ENCODE peak calls at places on chromosomes 2 and 18, in four cellular contexts. One of them, this sample, is unnamed.

GRCh38 chr2:74843371-74844298 is 9.7 kb downstream of the HK2 start:
- DNase-seq in fibroblast of mammary gland: peak
- DNase-seq in IMR-90: peak
- DNase-seq in gastrocnemius medialis: no peak
- DNase-seq in this sample: peak

GRCh38 chr2:101473911-101474751 is 781 bp downstream of the RFX8 start:
- DNase-seq in fibroblast of mammary gland: peak
- DNase-seq in IMR-90: peak
- DNase-seq in gastrocnemius medialis: no peak
- DNase-seq in this sample: peak

GRCh38 chr18:68083131-68083530 is 566.6 kb upstream of the DSEL start:
- DNase-seq in fibroblast of mammary gland: peak
- DNase-seq in IMR-90: peak
- DNase-seq in gastrocnemius medialis: no peak
- DNase-seq in this sample: peak

GRCh38 chr2:70956141-70956540 is 20.4 kb downstream of the ATP6V1B1 start:
- DNase-seq in fibroblast of mammary gland: no peak
- DNase-seq in IMR-90: no peak
- DNase-seq in gastrocnemius medialis: no peak
- DNase-seq in this sample: no peak

GRCh38 chr2:121722479-121722878 is 14.2 kb downstream of the NIFK start:
- DNase-seq in fibroblast of mammary gland: peak
- DNase-seq in IMR-90: peak
- DNase-seq in gastrocnemius medialis: peak
- DNase-seq in this sample: peak

GRCh38 chr18:37435996-37436395 is 129.6 kb downstream of the CELF4 start:
- DNase-seq in fibroblast of mammary gland: no peak
- DNase-seq in IMR-90: no peak
- DNase-seq in gastrocnemius medialis: no peak
- DNase-seq in this sample: peak

GRCh38 chr18:35442701-35443100 is 55.1 kb downstream of the INO80C start:
- DNase-seq in fibroblast of mammary gland: no peak
- DNase-seq in IMR-90: no peak
- DNase-seq in gastrocnemius medialis: no peak
- DNase-seq in this sample: no peak

GRCh38 chr2:18456026-18456425 is 104.4 kb downstream of the RDH14 start:
- DNase-seq in fibroblast of mammary gland: no peak
- DNase-seq in IMR-90: no peak
- DNase-seq in gastrocnemius medialis: no peak
- DNase-seq in this sample: peak

GRCh38 chr2:45874324-45874723 is 222.8 kb downstream of the PRKCE start:
- DNase-seq in fibroblast of mammary gland: peak
- DNase-seq in IMR-90: no peak
- DNase-seq in gastrocnemius medialis: peak
- DNase-seq in this sample: no peak

GRCh38 chr2:176095421-176095820 is 2.9 kb downstream of the HOXD13 start:
- DNase-seq in fibroblast of mammary gland: no peak
- DNase-seq in IMR-90: no peak
- DNase-seq in gastrocnemius medialis: no peak
- DNase-seq in this sample: no peak

GRCh38 chr2:156147594-156148330 is 184.8 kb downstream of the NR4A2 start:
- DNase-seq in fibroblast of mammary gland: no peak
- DNase-seq in IMR-90: no peak
- DNase-seq in gastrocnemius medialis: no peak
- DNase-seq in this sample: no peak

GRCh38 chr18:13455960-13456471 is 237.5 kb downstream of the LDLRAD4 start:
- DNase-seq in fibroblast of mammary gland: no peak
- DNase-seq in IMR-90: no peak
- DNase-seq in gastrocnemius medialis: no peak
- DNase-seq in this sample: no peak

GRCh38 chr2:161208527-161209139 is 48.4 kb downstream of the TANK start:
- DNase-seq in fibroblast of mammary gland: peak
- DNase-seq in IMR-90: peak
- DNase-seq in gastrocnemius medialis: peak
- DNase-seq in this sample: peak

GRCh38 chr18:31497711-31498449 is at the start of gene DSG2:
- DNase-seq in fibroblast of mammary gland: peak
- DNase-seq in IMR-90: no peak
- DNase-seq in gastrocnemius medialis: no peak
- DNase-seq in this sample: no peak

GRCh38 chr2:71802556-71802955 is 345.1 kb downstream of the CYP26B1 start:
- DNase-seq in fibroblast of mammary gland: no peak
- DNase-seq in IMR-90: no peak
- DNase-seq in gastrocnemius medialis: peak
- DNase-seq in this sample: no peak

GRCh38 chr2:169824373-169825333 is at the start of gene METTL5:
- DNase-seq in fibroblast of mammary gland: peak
- DNase-seq in IMR-90: peak
- DNase-seq in gastrocnemius medialis: peak
- DNase-seq in this sample: peak

GRCh38 chr2:230266654-230267053 is 41.1 kb downstream of the SP140 start:
- DNase-seq in fibroblast of mammary gland: no peak
- DNase-seq in IMR-90: peak
- DNase-seq in gastrocnemius medialis: no peak
- DNase-seq in this sample: no peak

GRCh38 chr2:181657379-181657778 is 474 bp upstream of the CERKL start:
- DNase-seq in fibroblast of mammary gland: no peak
- DNase-seq in IMR-90: no peak
- DNase-seq in gastrocnemius medialis: no peak
- DNase-seq in this sample: no peak

GRCh38 chr2:241676665-241677064 is 9.9 kb downstream of the DTYMK start:
- DNase-seq in fibroblast of mammary gland: no peak
- DNase-seq in IMR-90: no peak
- DNase-seq in gastrocnemius medialis: no peak
- DNase-seq in this sample: no peak

GRCh38 chr2:2107140-2107539 is 223.9 kb downstream of the MYT1L start:
- DNase-seq in fibroblast of mammary gland: no peak
- DNase-seq in IMR-90: no peak
- DNase-seq in gastrocnemius medialis: no peak
- DNase-seq in this sample: no peak

GRCh38 chr18:29003194-29003593 is 826.3 kb upstream of the CDH2 start:
- DNase-seq in fibroblast of mammary gland: no peak
- DNase-seq in IMR-90: no peak
- DNase-seq in gastrocnemius medialis: no peak
- DNase-seq in this sample: no peak

GRCh38 chr2:241942416-241943208 is 73.1 kb downstream of the RTP5 start:
- DNase-seq in fibroblast of mammary gland: no peak
- DNase-seq in IMR-90: no peak
- DNase-seq in gastrocnemius medialis: no peak
- DNase-seq in this sample: peak

GRCh38 chr2:241885701-241886643 is 16.4 kb downstream of the RTP5 start:
- DNase-seq in fibroblast of mammary gland: no peak
- DNase-seq in IMR-90: no peak
- DNase-seq in gastrocnemius medialis: no peak
- DNase-seq in this sample: no peak

GRCh38 chr2:23378496-23378895 is 6.5 kb upstream of the KLHL29 start:
- DNase-seq in fibroblast of mammary gland: no peak
- DNase-seq in IMR-90: no peak
- DNase-seq in gastrocnemius medialis: no peak
- DNase-seq in this sample: no peak

GRCh38 chr18:46322411-46322891 is 218.3 kb downstream of the HAUS1 start:
- DNase-seq in fibroblast of mammary gland: peak
- DNase-seq in IMR-90: no peak
- DNase-seq in gastrocnemius medialis: no peak
- DNase-seq in this sample: no peak

GRCh38 chr2:200471324-200471848 is 38.5 kb downstream of the KCTD18 start:
- DNase-seq in fibroblast of mammary gland: peak
- DNase-seq in IMR-90: no peak
- DNase-seq in gastrocnemius medialis: no peak
- DNase-seq in this sample: no peak

GRCh38 chr2:155203187-155203586 is 504.7 kb downstream of the KCNJ3 start:
- DNase-seq in fibroblast of mammary gland: no peak
- DNase-seq in IMR-90: no peak
- DNase-seq in gastrocnemius medialis: no peak
- DNase-seq in this sample: no peak

GRCh38 chr2:7094113-7094760 is 177.0 kb downstream of the RNF144A start:
- DNase-seq in fibroblast of mammary gland: no peak
- DNase-seq in IMR-90: no peak
- DNase-seq in gastrocnemius medialis: no peak
- DNase-seq in this sample: no peak

GRCh38 chr2:13201924-13202323 is 485.2 kb downstream of the TRIB2 start:
- DNase-seq in fibroblast of mammary gland: no peak
- DNase-seq in IMR-90: no peak
- DNase-seq in gastrocnemius medialis: no peak
- DNase-seq in this sample: no peak

GRCh38 chr2:14910659-14911058 is 278.1 kb downstream of the LRATD1 start:
- DNase-seq in fibroblast of mammary gland: no peak
- DNase-seq in IMR-90: no peak
- DNase-seq in gastrocnemius medialis: no peak
- DNase-seq in this sample: no peak

GRCh38 chr2:240664622-240665021 is 18.1 kb downstream of the AQP12B start:
- DNase-seq in fibroblast of mammary gland: no peak
- DNase-seq in IMR-90: no peak
- DNase-seq in gastrocnemius medialis: no peak
- DNase-seq in this sample: no peak

GRCh38 chr2:240662681-240663080 is 20.0 kb downstream of the AQP12B start:
- DNase-seq in fibroblast of mammary gland: peak
- DNase-seq in IMR-90: no peak
- DNase-seq in gastrocnemius medialis: no peak
- DNase-seq in this sample: no peak

GRCh38 chr2:240663791-240664190 is 18.9 kb downstream of the AQP12B start:
- DNase-seq in fibroblast of mammary gland: no peak
- DNase-seq in IMR-90: no peak
- DNase-seq in gastrocnemius medialis: no peak
- DNase-seq in this sample: no peak
- TF ChIP-seq CTCF in fibroblast of mammary gland: peak
- TF ChIP-seq CTCF in IMR-90: no peak
- TF ChIP-seq CTCF in gastrocnemius medialis: no peak
- TF ChIP-seq CTCF in this sample: no peak

GRCh38 chr2:140586379-140586778 is 1544.4 kb downstream of the LRP1B start:
- DNase-seq in fibroblast of mammary gland: peak
- DNase-seq in IMR-90: peak
- DNase-seq in gastrocnemius medialis: no peak
- DNase-seq in this sample: peak
- TF ChIP-seq CTCF in fibroblast of mammary gland: peak
- TF ChIP-seq CTCF in IMR-90: peak
- TF ChIP-seq CTCF in gastrocnemius medialis: no peak
- TF ChIP-seq CTCF in this sample: peak

DNA sequence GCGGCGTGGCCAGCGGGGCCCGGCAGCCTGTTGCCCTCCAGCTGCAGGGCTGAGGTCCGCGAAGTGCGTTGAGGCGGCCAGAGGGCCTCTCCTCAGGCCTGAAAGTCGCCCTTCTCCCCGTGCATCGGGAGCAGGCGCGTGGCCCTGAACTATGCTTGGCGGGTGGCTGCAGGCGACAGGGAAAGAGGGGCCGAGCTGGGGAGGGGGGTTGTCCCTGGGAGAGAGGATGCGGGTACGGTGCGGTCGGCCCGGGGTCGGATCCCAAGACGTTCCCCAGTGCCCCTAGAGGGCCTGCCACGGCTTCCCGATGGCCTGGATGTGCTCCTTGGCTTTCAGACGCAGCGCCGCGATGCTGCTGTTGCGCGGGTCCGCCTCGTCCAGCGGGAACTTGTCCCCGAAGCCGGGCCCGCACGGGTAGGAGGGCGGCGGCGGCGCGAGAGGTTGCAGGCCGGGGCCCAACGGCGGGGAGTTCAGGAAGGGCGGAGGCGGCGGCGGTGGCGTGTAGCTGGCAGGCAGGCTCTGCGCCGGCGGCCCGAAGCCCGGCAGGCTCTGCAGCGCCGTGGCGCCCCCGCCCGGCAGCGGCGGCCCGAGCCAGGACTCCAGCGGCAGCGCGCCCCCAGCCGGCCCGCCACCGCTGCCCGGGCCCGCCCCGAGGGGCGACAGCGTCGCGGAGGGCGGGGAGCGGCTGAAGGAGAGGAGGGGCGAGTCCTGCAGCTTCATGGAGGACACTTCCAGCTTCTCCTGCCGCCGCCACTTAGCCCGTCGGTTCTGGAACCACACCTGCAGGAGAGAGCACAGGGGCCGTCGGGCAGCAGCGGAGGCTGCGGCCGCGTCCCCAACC is 4.3 kb downstream of the RAX start:
- DNase-seq in fibroblast of mammary gland: peak
- DNase-seq in IMR-90: no peak
- DNase-seq in gastrocnemius medialis: no peak
- DNase-seq in this sample: no peak
- TF ChIP-seq CTCF in fibroblast of mammary gland: no peak
- TF ChIP-seq CTCF in IMR-90: peak
- TF ChIP-seq CTCF in gastrocnemius medialis: no peak
- TF ChIP-seq CTCF in this sample: no peak

DNA sequence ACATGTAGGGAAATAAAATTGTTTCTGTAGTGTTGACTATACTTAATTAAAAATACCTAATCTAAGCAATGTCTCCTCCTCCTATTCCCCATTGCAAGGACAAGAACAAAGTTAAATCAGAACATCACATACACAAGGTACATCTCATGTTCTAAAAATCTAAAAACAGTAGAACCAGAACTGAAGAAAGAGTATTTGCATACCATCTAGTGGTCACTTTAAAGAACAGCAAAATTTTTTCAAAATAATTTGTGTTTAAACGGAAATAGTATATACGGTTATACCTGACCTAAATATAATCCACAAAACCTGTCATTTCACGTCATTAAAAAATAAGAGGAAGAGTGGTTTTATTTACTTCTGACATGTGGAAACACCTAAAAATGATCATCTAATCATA is 294.3 kb upstream of the KCNH7 start:
- DNase-seq in fibroblast of mammary gland: peak
- DNase-seq in IMR-90: peak
- DNase-seq in gastrocnemius medialis: no peak
- DNase-seq in this sample: peak
- TF ChIP-seq CTCF in fibroblast of mammary gland: peak
- TF ChIP-seq CTCF in IMR-90: peak
- TF ChIP-seq CTCF in gastrocnemius medialis: no peak
- TF ChIP-seq CTCF in this sample: peak

GRCh38 chr2:9778012-9778411 is 65.3 kb upstream of the TAF1B start:
- DNase-seq in fibroblast of mammary gland: no peak
- DNase-seq in IMR-90: no peak
- DNase-seq in gastrocnemius medialis: peak
- DNase-seq in this sample: no peak
- TF ChIP-seq CTCF in fibroblast of mammary gland: peak
- TF ChIP-seq CTCF in IMR-90: peak
- TF ChIP-seq CTCF in gastrocnemius medialis: no peak
- TF ChIP-seq CTCF in this sample: peak

DNA sequence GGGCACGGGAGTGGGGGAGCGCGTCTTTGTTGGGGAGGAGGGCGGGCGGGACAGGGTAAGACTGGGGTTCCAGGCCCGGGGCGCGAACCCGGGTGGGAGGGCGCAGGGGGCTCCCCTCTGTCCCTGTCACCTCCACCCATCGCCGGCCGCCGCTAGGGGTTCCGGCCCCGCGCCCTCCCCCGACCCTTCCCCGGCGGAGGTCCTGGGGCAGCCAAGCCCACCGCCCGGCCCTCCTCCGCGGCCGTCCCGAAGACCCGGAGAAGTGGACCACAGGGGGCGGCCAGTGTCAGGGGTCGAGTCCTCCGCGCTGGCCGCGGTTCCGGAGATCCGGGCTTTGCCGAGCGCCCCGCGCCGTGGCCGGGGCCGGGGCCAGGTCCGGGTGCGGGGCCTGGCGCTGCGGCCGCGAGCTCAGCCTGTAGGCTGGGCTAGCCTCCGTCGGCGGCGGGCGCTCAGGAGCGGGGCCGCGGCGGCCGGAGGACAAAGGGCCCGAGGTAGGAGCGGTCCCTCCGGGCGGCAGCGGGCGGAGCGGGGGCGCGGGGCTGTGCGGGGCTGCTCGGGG is 16.6 kb upstream of the E2F6 start:
- DNase-seq in fibroblast of mammary gland: no peak
- DNase-seq in IMR-90: no peak
- DNase-seq in gastrocnemius medialis: no peak
- DNase-seq in this sample: no peak
- TF ChIP-seq CTCF in fibroblast of mammary gland: no peak
- TF ChIP-seq CTCF in IMR-90: no peak
- TF ChIP-seq CTCF in gastrocnemius medialis: no peak
- TF ChIP-seq CTCF in this sample: no peak

This sample was measured in AG10803.